ENCODE peak calls at places on chromosomes 13 and 19, in six cellular contexts. One of them, this sample, is unnamed.

GRCh38 chr19:16591803-16592556 is 19.8 kb upstream of the SLC35E1 start:
- DNase-seq in cardiac muscle cell: no peak
- DNase-seq in pancreas: no peak
- DNase-seq in cardiac fibroblast: no peak
- DNase-seq in NT2/D1: no peak
- DNase-seq in bronchial epithelial cell: peak; percentile 61
- DNase-seq in this sample: no peak

GRCh38 chr19:14528419-14529253 is 758 bp upstream of the TECR start:
- DNase-seq in cardiac muscle cell: no peak
- DNase-seq in pancreas: peak; percentile 14
- DNase-seq in cardiac fibroblast: no peak
- DNase-seq in NT2/D1: no peak
- DNase-seq in bronchial epithelial cell: no peak
- DNase-seq in this sample: no peak

GRCh38 chr19:41321600-41322270 is 11.8 kb downstream of the CCDC97 start:
- DNase-seq in cardiac muscle cell: peak; percentile 66
- DNase-seq in pancreas: no peak
- DNase-seq in cardiac fibroblast: peak; percentile 85
- DNase-seq in NT2/D1: no peak
- DNase-seq in bronchial epithelial cell: no peak
- DNase-seq in this sample: no peak

GRCh38 chr13:98752111-98752941 is at the start of gene SLC15A1:
- DNase-seq in cardiac muscle cell: peak; percentile 13
- DNase-seq in pancreas: peak; percentile 35
- DNase-seq in cardiac fibroblast: no peak
- DNase-seq in NT2/D1: no peak
- DNase-seq in bronchial epithelial cell: no peak
- DNase-seq in this sample: no peak

GRCh38 chr13:46885018-46885417 is 11.8 kb downstream of the HTR2A start:
- DNase-seq in cardiac muscle cell: no peak
- DNase-seq in pancreas: no peak
- DNase-seq in cardiac fibroblast: no peak
- DNase-seq in NT2/D1: no peak
- DNase-seq in bronchial epithelial cell: peak; percentile 26
- DNase-seq in this sample: no peak

GRCh38 chr13:100235311-100235901 is 146.5 kb downstream of the PCCA start:
- DNase-seq in cardiac muscle cell: peak; percentile 44
- DNase-seq in pancreas: no peak
- DNase-seq in cardiac fibroblast: peak; percentile 68
- DNase-seq in NT2/D1: no peak
- DNase-seq in bronchial epithelial cell: peak; percentile 55
- DNase-seq in this sample: no peak

GRCh38 chr19:16328824-16329482 is 4.3 kb downstream of the KLF2 start:
- DNase-seq in cardiac muscle cell: no peak
- DNase-seq in pancreas: no peak
- DNase-seq in cardiac fibroblast: peak; percentile 77
- DNase-seq in NT2/D1: no peak
- DNase-seq in bronchial epithelial cell: no peak
- DNase-seq in this sample: no peak

GRCh38 chr13:44763604-44764311 is 187.6 kb upstream of the TSC22D1 start:
- DNase-seq in cardiac muscle cell: no peak
- DNase-seq in pancreas: peak; percentile 58
- DNase-seq in cardiac fibroblast: no peak
- DNase-seq in NT2/D1: no peak
- DNase-seq in bronchial epithelial cell: no peak
- DNase-seq in this sample: no peak

GRCh38 chr19:55149078-55150003 is at the start of gene TNNT1:
- DNase-seq in cardiac muscle cell: peak; percentile 51
- DNase-seq in pancreas: no peak
- DNase-seq in cardiac fibroblast: no peak
- DNase-seq in NT2/D1: no peak
- DNase-seq in bronchial epithelial cell: no peak
- DNase-seq in this sample: no peak

GRCh38 chr19:35216833-35217707 is 11.5 kb downstream of the FAM187B start:
- DNase-seq in cardiac muscle cell: no peak
- DNase-seq in pancreas: peak; percentile 14
- DNase-seq in cardiac fibroblast: no peak
- DNase-seq in NT2/D1: no peak
- DNase-seq in bronchial epithelial cell: peak; percentile 5
- DNase-seq in this sample: no peak

GRCh38 chr13:79867248-79867647 is 386.3 kb downstream of the NDFIP2 start:
- DNase-seq in cardiac muscle cell: no peak
- DNase-seq in pancreas: no peak
- DNase-seq in cardiac fibroblast: peak; percentile 8
- DNase-seq in NT2/D1: no peak
- DNase-seq in bronchial epithelial cell: no peak
- DNase-seq in this sample: no peak

GRCh38 chr13:110426745-110427144 is 119.7 kb downstream of the COL4A2 start:
- DNase-seq in cardiac muscle cell: no peak
- DNase-seq in pancreas: no peak
- DNase-seq in cardiac fibroblast: no peak
- DNase-seq in NT2/D1: no peak
- DNase-seq in bronchial epithelial cell: no peak
- DNase-seq in this sample: no peak

GRCh38 chr19:43148233-43148632 is 38.1 kb downstream of the PSG5 start:
- DNase-seq in cardiac muscle cell: no peak
- DNase-seq in pancreas: no peak
- DNase-seq in cardiac fibroblast: peak; percentile 51
- DNase-seq in NT2/D1: no peak
- DNase-seq in bronchial epithelial cell: peak; percentile 99
- DNase-seq in this sample: no peak

GRCh38 chr19:45767881-45768643 is 990 bp downstream of the SIX5 start:
- DNase-seq in cardiac muscle cell: peak; percentile 74
- DNase-seq in pancreas: peak; percentile 81
- DNase-seq in cardiac fibroblast: peak; percentile 76
- DNase-seq in NT2/D1: no peak
- DNase-seq in bronchial epithelial cell: peak; percentile 40
- DNase-seq in this sample: no peak

GRCh38 chr13:21326155-21327030 is 132.7 kb downstream of the ZDHHC20 start:
- DNase-seq in cardiac muscle cell: peak; percentile 26
- DNase-seq in pancreas: no peak
- DNase-seq in cardiac fibroblast: peak; percentile 48
- DNase-seq in NT2/D1: peak; percentile 55
- DNase-seq in bronchial epithelial cell: peak; percentile 57
- DNase-seq in this sample: no peak

GRCh38 chr13:69935043-69935442 is 172.6 kb upstream of the ATXN8OS start:
- DNase-seq in cardiac muscle cell: no peak
- DNase-seq in pancreas: no peak
- DNase-seq in cardiac fibroblast: no peak
- DNase-seq in NT2/D1: no peak
- DNase-seq in bronchial epithelial cell: peak; percentile 18
- DNase-seq in this sample: no peak
- H3K4me3 ChIP-seq in cardiac muscle cell: no peak overlapping the region
- H3K4me3 ChIP-seq in pancreas: no peak overlapping the region
- H3K4me3 ChIP-seq in cardiac fibroblast: no peak overlapping the region
- H3K4me3 ChIP-seq in NT2/D1: no peak overlapping the region
- H3K4me3 ChIP-seq in bronchial epithelial cell: no peak overlapping the region
- H3K4me3 ChIP-seq in this sample: no peak overlapping the region

DNA sequence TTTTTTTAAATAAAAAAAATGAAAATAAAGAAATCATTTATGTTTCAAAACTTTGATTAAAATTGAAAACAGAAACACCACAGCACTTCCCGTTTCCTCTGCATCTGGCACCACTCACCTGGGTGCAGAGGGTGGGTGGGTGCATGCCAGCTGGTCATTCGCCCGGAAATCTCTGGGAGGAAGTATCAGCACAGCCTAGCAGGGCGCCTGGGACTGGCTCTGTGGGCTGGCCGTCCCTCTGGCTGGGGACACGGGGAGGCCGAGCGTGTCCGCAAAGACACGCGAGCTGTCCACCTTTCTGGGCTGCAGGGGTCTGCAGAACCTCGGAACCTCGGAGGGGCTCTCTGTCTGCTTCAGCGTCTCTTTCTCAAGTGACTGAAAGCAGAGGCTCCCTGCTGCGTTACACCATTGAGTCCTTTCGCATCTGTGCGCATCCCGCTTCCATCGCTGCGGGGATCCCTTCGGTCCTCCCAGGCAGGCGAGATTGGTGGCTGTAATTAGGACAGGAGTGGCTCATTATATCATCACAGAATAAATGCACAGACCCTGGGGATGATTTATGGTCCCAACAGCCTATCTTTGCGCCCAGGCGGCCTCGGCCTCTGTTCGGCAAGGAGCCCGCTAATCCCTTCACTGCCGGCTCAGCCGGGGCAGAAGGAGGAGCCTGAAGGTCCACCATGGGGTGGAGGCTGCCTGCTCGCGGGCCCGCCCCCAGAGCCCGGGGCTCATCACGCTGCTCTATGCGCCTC is 17.2 kb downstream of the CRTC1 start:
- DNase-seq in cardiac muscle cell: peak; percentile 48
- DNase-seq in pancreas: peak; percentile 89
- DNase-seq in cardiac fibroblast: peak; percentile 49
- DNase-seq in NT2/D1: no peak
- DNase-seq in bronchial epithelial cell: peak; percentile 13
- DNase-seq in this sample: peak; percentile 85
- H3K4me3 ChIP-seq in cardiac muscle cell: no peak overlapping the region
- H3K4me3 ChIP-seq in pancreas: peak overlapping the region; percentile 16
- H3K4me3 ChIP-seq in cardiac fibroblast: peak overlapping the region; percentile 40
- H3K4me3 ChIP-seq in NT2/D1: peak overlapping the region; percentile 12
- H3K4me3 ChIP-seq in bronchial epithelial cell: peak overlapping the region; percentile 13
- H3K4me3 ChIP-seq in this sample: peak overlapping the region; percentile 45

GRCh38 chr19:10554760-10555612 is 10.8 kb downstream of the KRI1 start:
- DNase-seq in cardiac muscle cell: no peak
- DNase-seq in pancreas: no peak
- DNase-seq in cardiac fibroblast: no peak
- DNase-seq in NT2/D1: no peak
- DNase-seq in bronchial epithelial cell: peak; percentile 92
- DNase-seq in this sample: no peak
- H3K4me3 ChIP-seq in cardiac muscle cell: no peak overlapping the region
- H3K4me3 ChIP-seq in pancreas: no peak overlapping the region
- H3K4me3 ChIP-seq in cardiac fibroblast: no peak overlapping the region
- H3K4me3 ChIP-seq in NT2/D1: no peak overlapping the region
- H3K4me3 ChIP-seq in bronchial epithelial cell: no peak overlapping the region
- H3K4me3 ChIP-seq in this sample: no peak overlapping the region

GRCh38 chr19:1754651-1755466 is 1.6 kb downstream of the ONECUT3 start:
- DNase-seq in cardiac muscle cell: no peak
- DNase-seq in pancreas: no peak
- DNase-seq in cardiac fibroblast: no peak
- DNase-seq in NT2/D1: no peak
- DNase-seq in bronchial epithelial cell: no peak
- DNase-seq in this sample: no peak

GRCh38 chr19:1756264-1756663 is 3.0 kb downstream of the ONECUT3 start:
- DNase-seq in cardiac muscle cell: no peak
- DNase-seq in pancreas: no peak
- DNase-seq in cardiac fibroblast: no peak
- DNase-seq in NT2/D1: no peak
- DNase-seq in bronchial epithelial cell: no peak
- DNase-seq in this sample: no peak

GRCh38 chr19:1753730-1754442 is 580 bp downstream of the ONECUT3 start:
- DNase-seq in cardiac muscle cell: no peak
- DNase-seq in pancreas: no peak
- DNase-seq in cardiac fibroblast: no peak
- DNase-seq in NT2/D1: no peak
- DNase-seq in bronchial epithelial cell: no peak
- DNase-seq in this sample: no peak

GRCh38 chr19:1756705-1757445 is 3.6 kb downstream of the ONECUT3 start:
- DNase-seq in cardiac muscle cell: no peak
- DNase-seq in pancreas: no peak
- DNase-seq in cardiac fibroblast: no peak
- DNase-seq in NT2/D1: no peak
- DNase-seq in bronchial epithelial cell: no peak
- DNase-seq in this sample: no peak

GRCh38 chr19:1755467-1756155 is 2.3 kb downstream of the ONECUT3 start:
- DNase-seq in cardiac muscle cell: no peak
- DNase-seq in pancreas: no peak
- DNase-seq in cardiac fibroblast: no peak
- DNase-seq in NT2/D1: no peak
- DNase-seq in bronchial epithelial cell: no peak
- DNase-seq in this sample: no peak
- H3K4me3 ChIP-seq in cardiac muscle cell: no peak overlapping the region
- H3K4me3 ChIP-seq in pancreas: no peak overlapping the region
- H3K4me3 ChIP-seq in cardiac fibroblast: no peak overlapping the region
- H3K4me3 ChIP-seq in NT2/D1: no peak overlapping the region
- H3K4me3 ChIP-seq in bronchial epithelial cell: no peak overlapping the region
- H3K4me3 ChIP-seq in this sample: no peak overlapping the region

GRCh38 chr13:112709825-112710783 is 20.3 kb downstream of the ATP11A start:
- DNase-seq in cardiac muscle cell: no peak
- DNase-seq in pancreas: no peak
- DNase-seq in cardiac fibroblast: no peak
- DNase-seq in NT2/D1: no peak
- DNase-seq in bronchial epithelial cell: no peak
- DNase-seq in this sample: peak; percentile 34
- H3K4me3 ChIP-seq in cardiac muscle cell: no peak overlapping the region
- H3K4me3 ChIP-seq in pancreas: no peak overlapping the region
- H3K4me3 ChIP-seq in cardiac fibroblast: no peak overlapping the region
- H3K4me3 ChIP-seq in NT2/D1: no peak overlapping the region
- H3K4me3 ChIP-seq in bronchial epithelial cell: no peak overlapping the region
- H3K4me3 ChIP-seq in this sample: no peak overlapping the region

This sample was measured in ascending aorta.